ENCODE peak calls at places on chromosomes 13 and 19, in ten cellular contexts. B, S, F, V, G, O, J, D, R and N are unnamed samples. For H3K9me3, the result is how much of the 10 kb centered on the place peaks cover.

GRCh38 chr13:113951246-113951999 is 22.5 kb downstream of the C13orf46 start:
- DNase-seq in D (peak), G (peak), F (peak), R (peak), J (peak), S (no peak), B (peak), O (peak), V (no peak), N (peak)

GRCh38 chr19:39941615-39942507 is 7.4 kb upstream of the FCGBP start:
- DNase-seq in F (no peak), S (no peak), D (no peak), V (no peak), O (peak), G (no peak), J (peak), R (no peak), B (peak), N (peak)

GRCh38 chr13:109123971-109124370 is 494.6 kb downstream of the MYO16 start:
- DNase-seq in J (no peak), R (no peak), F (peak), G (no peak), D (no peak), V (no peak), O (no peak), B (no peak), S (no peak), N (no peak)

GRCh38 chr19:11465605-11466004 is 15.2 kb downstream of the ELAVL3 start:
- DNase-seq in F (no peak), D (no peak), R (no peak), J (no peak), O (no peak), B (no peak), G (no peak), V (no peak), S (no peak), N (no peak)

GRCh38 chr13:113669871-113670341 is 2.9 kb downstream of the GRK1 start:
- DNase-seq in J (peak), O (no peak), D (no peak), F (no peak), B (no peak), S (no peak), G (peak), R (peak), V (no peak), N (no peak)

GRCh38 chr13:99085139-99085845 is 107.4 kb upstream of the DOCK9 start:
- DNase-seq in D (no peak), O (no peak), B (peak), F (peak), J (peak), R (no peak), G (no peak), V (no peak), S (no peak), N (no peak)

GRCh38 chr13:85406269-85406975 is 392.8 kb downstream of the SLITRK6 start:
- DNase-seq in F (no peak), O (no peak), D (no peak), S (no peak), V (no peak), R (no peak), G (no peak), J (no peak), B (no peak), N (no peak)

GRCh38 chr13:21620858-21621257 is 16.9 kb upstream of the MICU2 start:
- DNase-seq in D (no peak), B (no peak), G (no peak), J (no peak), V (no peak), R (no peak), O (no peak), S (no peak), F (no peak), N (no peak)

GRCh38 chr19:3154957-3155736 is 19.3 kb downstream of the GNA15 start:
- DNase-seq in F (no peak), S (peak), D (no peak), J (peak), O (no peak), G (no peak), V (peak), R (peak), B (peak), N (peak)

GRCh38 chr13:105567951-105568510 is 967.4 kb downstream of the EFNB2 start:
- DNase-seq in G (no peak), V (no peak), J (no peak), S (no peak), O (no peak), D (no peak), F (peak), B (no peak), R (no peak), N (no peak)

GRCh38 chr13:114132419-114133121 is at the start of gene RASA3:
- DNase-seq in B (peak), D (peak), O (peak), R (peak), V (peak), S (no peak), G (no peak), J (peak), F (peak), N (peak)

GRCh38 chr19:8850488-8850887 is 18.3 kb downstream of the MBD3L1 start:
- DNase-seq in O (no peak), G (no peak), B (no peak), S (no peak), J (no peak), R (no peak), F (no peak), D (no peak), V (no peak), N (no peak)
- H3K9me3 ChIP-seq in O (under half), G (under half), B (under half), S (under half), J (under half), R (under half), F (under half), D (half or more), V (under half), N (under half)

GRCh38 chr19:36931684-36932083 is 15.6 kb downstream of the ZNF568 start:
- DNase-seq in S (no peak), G (no peak), O (no peak), R (no peak), B (no peak), F (no peak), V (no peak), J (no peak), D (no peak), N (no peak)
- H3K4me3 ChIP-seq in S (no peak), G (no peak), O (no peak), R (no peak), B (no peak), F (no peak), V (no peak), J (no peak), D (no peak), N (no peak)

GRCh38 chr19:57465680-57466381 is 8.9 kb upstream of the VN1R1 start:
- DNase-seq in R (no peak), O (no peak), S (no peak), J (no peak), V (no peak), G (no peak), F (no peak), D (no peak), B (peak), N (no peak)

DNA sequence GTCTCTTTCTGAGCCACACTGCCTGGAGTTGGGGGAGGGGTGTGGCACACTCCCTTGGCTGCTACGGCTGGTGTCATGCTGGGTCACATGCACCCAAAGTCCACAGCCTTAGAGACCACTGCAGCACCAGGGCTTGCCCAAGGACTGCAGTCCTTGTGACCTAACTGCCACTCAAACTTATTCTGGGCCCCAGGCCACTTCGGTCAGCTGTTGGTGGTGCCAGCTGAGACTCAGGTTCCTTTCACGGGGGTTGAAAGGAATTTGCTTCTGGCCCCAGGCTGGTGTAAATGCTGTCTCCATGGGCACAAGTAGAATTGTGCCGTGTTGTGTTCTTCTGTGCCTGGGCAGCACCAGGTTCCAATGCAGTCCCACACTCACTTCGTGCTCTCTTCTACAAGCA is 9.5 kb upstream of the VN1R1 start:
- DNase-seq in B (no peak), D (no peak), O (no peak), J (no peak), G (no peak), S (no peak), F (no peak), R (no peak), V (no peak), N (no peak)
- H3K9me3 ChIP-seq in B (under half), D (under half), O (under half), J (under half), G (half or more), S (under half), F (under half), R (under half), V (under half), N (under half)

GRCh38 chr13:39575641-39576238 is 27.3 kb downstream of the LHFPL6 start:
- DNase-seq in V (no peak), F (no peak), S (no peak), B (no peak), R (no peak), D (no peak), G (no peak), O (no peak), J (no peak), N (no peak)
- H3K4me3 ChIP-seq in V (no peak), F (no peak), S (no peak), B (no peak), R (no peak), D (no peak), G (no peak), O (no peak), J (no peak), N (no peak)